ENCODE peak calls at places on chromosomes 6 and 20, in five cellular contexts. J is CD8-positive, alpha-beta T cell; Q is uterus; D is CD8-positive, alpha-beta memory T cell; E is left ventricle myocardium inferior. V is an unnamed sample. For H3K36me3, the result is how much of the 10 kb centered on the place peaks cover.

GRCh38 chr6:45504947-45505346 is 127.2 kb upstream of the SUPT3H start:
- DNase-seq in Q (no peak), D (no peak), J (no peak), E (no peak), V (peak)

GRCh38 chr6:131061041-131061770 is 1.8 kb downstream of the EPB41L2 start:
- DNase-seq in J (no peak), Q (no peak), D (no peak), E (no peak), V (no peak)

GRCh38 chr20:43963233-43963632 is 48.6 kb downstream of the TOX2 start:
- DNase-seq in Q (no peak), J (no peak), E (no peak), D (no peak), V (no peak)

GRCh38 chr6:130503146-130503545 is 137.3 kb downstream of the TMEM200A start:
- DNase-seq in J (no peak), Q (no peak), E (no peak), D (no peak), V (no peak)

GRCh38 chr20:14401479-14402138 is 64.2 kb upstream of the FLRT3 start:
- DNase-seq in J (no peak), Q (no peak), D (no peak), E (no peak), V (no peak)

GRCh38 chr6:169097336-169098052 is 156.2 kb downstream of the THBS2 start:
- DNase-seq in D (no peak), E (no peak), Q (no peak), J (no peak), V (no peak)

GRCh38 chr6:128570439-128571063 is 50.2 kb upstream of the PTPRK start:
- DNase-seq in Q (no peak), D (no peak), E (no peak), J (no peak), V (no peak)

GRCh38 chr6:51350308-51350904 is 531.7 kb downstream of the TFAP2B start:
- DNase-seq in D (no peak), Q (no peak), J (no peak), E (no peak), V (no peak)

GRCh38 chr6:154347981-154348380 is 8.6 kb downstream of the IPCEF1 start:
- DNase-seq in Q (no peak), J (no peak), D (no peak), E (no peak), V (no peak)

GRCh38 chr6:1825926-1826325 is 216.2 kb downstream of the FOXC1 start:
- DNase-seq in D (no peak), J (no peak), E (no peak), Q (no peak), V (no peak)

GRCh38 chr6:106356382-106356781 is 4.1 kb upstream of the CRYBG1 start:
- DNase-seq in E (no peak), Q (no peak), J (no peak), D (no peak), V (no peak)

GRCh38 chr20:31566332-31566657 is 38.8 kb upstream of the ID1 start:
- DNase-seq in D (no peak), J (no peak), E (no peak), Q (no peak), V (no peak)
- H3K36me3 ChIP-seq in D (under half), J (under half), E (half or more), Q (under half), V (under half)

DNA sequence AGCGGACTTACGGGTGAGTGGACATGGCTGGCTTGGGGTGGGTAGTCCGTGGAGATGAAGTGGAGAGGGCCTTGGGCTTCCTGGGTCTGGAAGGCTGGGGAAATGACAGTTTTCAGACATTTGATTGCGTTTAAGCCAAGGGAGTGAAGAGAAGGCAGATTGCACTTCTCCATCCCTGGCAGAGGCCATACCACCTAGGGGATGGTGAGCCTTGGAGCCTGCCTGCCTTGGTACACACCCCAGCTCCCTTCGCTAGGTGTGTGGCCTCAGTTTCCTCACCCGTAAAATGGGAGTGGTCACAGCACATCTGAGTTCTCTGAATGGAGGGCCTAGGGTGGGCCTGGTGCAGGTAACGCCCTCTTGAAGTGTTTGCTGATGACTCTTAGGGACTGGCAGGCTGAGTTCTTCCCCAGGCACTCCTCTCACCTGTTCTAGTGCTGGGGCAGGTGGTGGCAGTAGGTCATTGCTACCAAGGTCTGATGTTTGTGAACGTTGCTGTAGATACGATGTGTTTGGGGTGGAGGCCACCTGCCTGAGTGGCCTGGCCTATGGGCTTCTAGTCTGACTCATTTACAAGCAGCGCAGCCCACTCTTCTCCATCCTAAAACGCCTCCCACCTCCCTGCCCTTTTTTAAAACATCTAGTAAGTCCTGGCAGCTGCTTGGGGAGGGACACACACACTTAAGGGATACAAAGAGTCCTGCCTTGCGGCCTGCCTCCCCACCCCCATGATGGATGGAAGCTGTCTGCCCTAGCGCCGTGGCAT is 2.3 kb downstream of the RBM38 start:
- DNase-seq in D (no peak), E (no peak), Q (peak), J (no peak), V (no peak)
- H3K36me3 ChIP-seq in D (under half), E (under half), Q (under half), J (under half), V (under half)

GRCh38 chr6:137879301-137879700 is 12.2 kb downstream of the TNFAIP3 start:
- DNase-seq in Q (no peak), J (no peak), D (no peak), E (no peak), V (no peak)

GRCh38 chr6:137879885-137880430 is 12.9 kb downstream of the TNFAIP3 start:
- DNase-seq in D (no peak), J (no peak), Q (no peak), E (no peak), V (no peak)

GRCh38 chr6:137878070-137878809 is 11.2 kb downstream of the TNFAIP3 start:
- DNase-seq in Q (no peak), E (no peak), J (no peak), D (no peak), V (no peak)

GRCh38 chr6:137877113-137877512 is 10.1 kb downstream of the TNFAIP3 start:
- DNase-seq in Q (no peak), J (no peak), D (no peak), E (no peak), V (no peak)

DNA sequence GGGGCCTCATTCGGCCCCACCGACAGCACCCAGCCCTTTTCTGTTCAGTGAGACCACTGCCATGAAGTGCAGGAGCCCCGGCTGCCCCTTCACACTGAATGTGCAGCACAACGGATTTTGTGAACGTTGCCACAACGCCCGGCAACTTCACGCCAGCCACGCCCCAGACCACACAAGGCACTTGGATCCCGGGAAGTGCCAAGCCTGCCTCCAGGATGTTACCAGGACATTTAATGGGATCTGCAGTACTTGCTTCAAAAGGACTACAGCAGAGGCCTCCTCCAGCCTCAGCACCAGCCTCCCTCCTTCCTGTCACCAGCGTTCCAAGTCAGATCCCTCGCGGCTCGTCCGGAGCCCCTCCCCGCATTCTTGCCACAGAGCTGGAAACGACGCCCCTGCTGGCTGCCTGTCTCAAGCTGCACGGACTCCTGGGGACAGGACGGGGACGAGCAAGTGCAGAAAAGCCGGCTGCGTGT is 11.8 kb downstream of the TNFAIP3 start:
- DNase-seq in Q (no peak), D (no peak), J (no peak), E (peak), V (peak)
- H3K36me3 ChIP-seq in Q (under half), D (half or more), J (half or more), E (half or more), V (under half)

GRCh38 chr6:30722280-30723112 is 2.3 kb downstream of the TUBB start:
- DNase-seq in D (peak), E (peak), J (peak), Q (peak), V (no peak)
- H3K36me3 ChIP-seq in D (under half), E (under half), J (under half), Q (under half), V (under half)

DNA sequence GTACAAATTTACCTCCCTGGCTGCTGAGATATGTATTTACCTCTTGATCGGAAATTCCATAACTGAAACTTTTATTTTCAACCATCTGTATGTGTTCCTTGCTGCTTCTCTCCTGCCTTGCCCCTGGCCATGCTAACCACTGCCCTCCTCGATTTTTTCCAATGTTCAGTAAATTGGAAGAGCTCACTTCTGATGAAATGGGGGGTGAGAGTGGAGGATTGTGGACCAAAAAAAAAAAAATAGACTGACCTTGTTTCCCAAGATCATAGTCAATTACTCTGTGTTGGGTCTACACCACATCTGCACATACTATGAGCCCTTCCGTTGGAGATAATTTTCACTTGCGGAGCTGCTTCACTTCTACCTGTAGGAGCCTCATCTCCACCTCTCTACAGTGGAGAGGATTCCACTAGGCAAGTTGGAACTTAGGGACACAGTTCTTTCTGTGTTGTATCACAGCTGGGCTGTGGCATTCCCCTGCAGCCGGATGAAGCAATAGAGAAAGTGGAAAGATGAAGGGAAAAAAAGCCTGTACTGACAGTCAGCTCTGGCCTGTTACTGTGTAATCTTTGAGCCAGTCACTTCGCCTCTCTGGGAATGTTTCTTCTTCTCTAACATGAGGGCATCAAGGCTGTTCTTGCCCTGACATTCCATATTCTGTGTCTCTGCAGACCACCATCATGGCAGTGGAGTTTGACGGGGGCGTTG is 1.6 kb downstream of the PSMB9 start:
- DNase-seq in E (no peak), D (no peak), J (no peak), Q (no peak), V (no peak)
- H3K36me3 ChIP-seq in E (under half), D (half or more), J (under half), Q (under half), V (under half)

GRCh38 chr6:134041093-134041492 is 11.3 kb downstream of the SLC2A12 start:
- DNase-seq in D (no peak), Q (no peak), J (no peak), E (no peak), V (no peak)
- H3K36me3 ChIP-seq in D (under half), Q (under half), J (under half), E (under half), V (under half)

GRCh38 chr6:53543341-53544010 is 1.4 kb downstream of the GCLC start:
- DNase-seq in D (no peak), Q (no peak), J (no peak), E (no peak), V (no peak)
- H3K36me3 ChIP-seq in D (under half), Q (under half), J (under half), E (under half), V (under half)

GRCh38 chr20:41405436-41405835 is 38.8 kb upstream of the EMILIN3 start:
- DNase-seq in E (peak), Q (no peak), J (no peak), D (no peak), V (no peak)
- H3K36me3 ChIP-seq in E (half or more), Q (under half), J (under half), D (under half), V (under half)